ENCODE peak calls at places on chromosomes 7 and 10, in five cellular contexts. One of them, this sample, is unnamed.

GRCh38 chr7:51046482-51046881 is 263.8 kb upstream of the GRB10 start:
- DNase-seq in A549: no peak
- DNase-seq in endothelial cell of umbilical vein: no peak
- DNase-seq in fibroblast of lung: no peak
- DNase-seq in SK-N-SH: no peak
- DNase-seq in this sample: no peak

GRCh38 chr10:122551450-122551849 is 9.1 kb upstream of the DMBT1 start:
- DNase-seq in A549: no peak
- DNase-seq in endothelial cell of umbilical vein: no peak
- DNase-seq in fibroblast of lung: no peak
- DNase-seq in SK-N-SH: no peak
- DNase-seq in this sample: no peak

GRCh38 chr10:101069441-101069840 is 7.7 kb downstream of the KAZALD1 start:
- DNase-seq in A549: no peak
- DNase-seq in endothelial cell of umbilical vein: no peak
- DNase-seq in fibroblast of lung: no peak
- DNase-seq in SK-N-SH: no peak
- DNase-seq in this sample: no peak

GRCh38 chr10:124248646-124249045 is 155.2 kb upstream of the CHST15 start:
- DNase-seq in A549: no peak
- DNase-seq in endothelial cell of umbilical vein: no peak
- DNase-seq in fibroblast of lung: no peak
- DNase-seq in SK-N-SH: no peak
- DNase-seq in this sample: no peak

GRCh38 chr7:101753316-101753715 is 64.1 kb upstream of the CUX1 start:
- DNase-seq in A549: no peak
- DNase-seq in endothelial cell of umbilical vein: no peak
- DNase-seq in fibroblast of lung: no peak
- DNase-seq in SK-N-SH: no peak
- DNase-seq in this sample: no peak

GRCh38 chr7:109641445-109641844 is 1071.8 kb downstream of the DNAJB9 start:
- DNase-seq in A549: peak
- DNase-seq in endothelial cell of umbilical vein: no peak
- DNase-seq in fibroblast of lung: no peak
- DNase-seq in SK-N-SH: no peak
- DNase-seq in this sample: no peak

GRCh38 chr7:130942211-130942964 is 208.4 kb upstream of the KLF14 start:
- DNase-seq in A549: peak
- DNase-seq in endothelial cell of umbilical vein: peak
- DNase-seq in fibroblast of lung: peak
- DNase-seq in SK-N-SH: no peak
- DNase-seq in this sample: no peak

GRCh38 chr10:13792011-13792410 is 205.2 kb downstream of the PRPF18 start:
- DNase-seq in A549: no peak
- DNase-seq in endothelial cell of umbilical vein: no peak
- DNase-seq in fibroblast of lung: no peak
- DNase-seq in SK-N-SH: peak
- DNase-seq in this sample: no peak

GRCh38 chr10:49362596-49363260 is 33.2 kb downstream of the DRGX start:
- DNase-seq in A549: peak
- DNase-seq in endothelial cell of umbilical vein: no peak
- DNase-seq in fibroblast of lung: no peak
- DNase-seq in SK-N-SH: no peak
- DNase-seq in this sample: peak

GRCh38 chr7:1100386-1100785 is 12.5 kb downstream of the GPER1 start:
- DNase-seq in A549: no peak
- DNase-seq in endothelial cell of umbilical vein: peak
- DNase-seq in fibroblast of lung: peak
- DNase-seq in SK-N-SH: no peak
- DNase-seq in this sample: no peak

GRCh38 chr10:98892523-98892922 is 343.1 kb downstream of the HPSE2 start:
- DNase-seq in A549: no peak
- DNase-seq in endothelial cell of umbilical vein: no peak
- DNase-seq in fibroblast of lung: no peak
- DNase-seq in SK-N-SH: no peak
- DNase-seq in this sample: no peak

GRCh38 chr10:95445223-95445836 is 115.8 kb downstream of the SORBS1 start:
- DNase-seq in A549: peak
- DNase-seq in endothelial cell of umbilical vein: peak
- DNase-seq in fibroblast of lung: peak
- DNase-seq in SK-N-SH: no peak
- DNase-seq in this sample: peak

GRCh38 chr10:88693392-88694020 is 12.5 kb upstream of the LIPK start:
- DNase-seq in A549: peak
- DNase-seq in endothelial cell of umbilical vein: peak
- DNase-seq in fibroblast of lung: peak
- DNase-seq in SK-N-SH: no peak
- DNase-seq in this sample: no peak

GRCh38 chr10:99906470-99906869 is 103.3 kb downstream of the DNMBP start:
- DNase-seq in A549: peak
- DNase-seq in endothelial cell of umbilical vein: peak
- DNase-seq in fibroblast of lung: peak
- DNase-seq in SK-N-SH: no peak
- DNase-seq in this sample: peak

GRCh38 chr10:116162851-116163250 is 110.2 kb downstream of the GFRA1 start:
- DNase-seq in A549: no peak
- DNase-seq in endothelial cell of umbilical vein: no peak
- DNase-seq in fibroblast of lung: no peak
- DNase-seq in SK-N-SH: no peak
- DNase-seq in this sample: no peak

GRCh38 chr7:79823246-79823951 is 311.2 kb upstream of the GNAI1 start:
- DNase-seq in A549: no peak
- DNase-seq in endothelial cell of umbilical vein: no peak
- DNase-seq in fibroblast of lung: peak
- DNase-seq in SK-N-SH: no peak
- DNase-seq in this sample: no peak

GRCh38 chr7:111511845-111512244 is 50.4 kb downstream of the IMMP2L start:
- DNase-seq in A549: no peak
- DNase-seq in endothelial cell of umbilical vein: no peak
- DNase-seq in fibroblast of lung: no peak
- DNase-seq in SK-N-SH: no peak
- DNase-seq in this sample: no peak

GRCh38 chr10:102240467-102241036 is 760 bp downstream of the PITX3 start:
- DNase-seq in A549: no peak
- DNase-seq in endothelial cell of umbilical vein: no peak
- DNase-seq in fibroblast of lung: no peak
- DNase-seq in SK-N-SH: peak
- DNase-seq in this sample: no peak

GRCh38 chr7:95246935-95247370 is 77.4 kb downstream of the PON1 start:
- DNase-seq in A549: peak
- DNase-seq in endothelial cell of umbilical vein: peak
- DNase-seq in fibroblast of lung: peak
- DNase-seq in SK-N-SH: peak
- DNase-seq in this sample: peak

GRCh38 chr7:64307254-64308018 is 6.3 kb upstream of the ZNF736 start:
- DNase-seq in A549: no peak
- DNase-seq in endothelial cell of umbilical vein: peak
- DNase-seq in fibroblast of lung: peak
- DNase-seq in SK-N-SH: peak
- DNase-seq in this sample: no peak

GRCh38 chr10:29734640-29734979 is 99.8 kb upstream of the SVIL start:
- DNase-seq in A549: no peak
- DNase-seq in endothelial cell of umbilical vein: peak
- DNase-seq in fibroblast of lung: no peak
- DNase-seq in SK-N-SH: no peak
- DNase-seq in this sample: no peak

GRCh38 chr10:29733323-29733722 is 98.6 kb upstream of the SVIL start:
- DNase-seq in A549: no peak
- DNase-seq in endothelial cell of umbilical vein: no peak
- DNase-seq in fibroblast of lung: no peak
- DNase-seq in SK-N-SH: no peak
- DNase-seq in this sample: no peak

GRCh38 chr10:29735628-29736324 is 101.0 kb upstream of the SVIL start:
- DNase-seq in A549: peak
- DNase-seq in endothelial cell of umbilical vein: peak
- DNase-seq in fibroblast of lung: peak
- DNase-seq in SK-N-SH: peak
- DNase-seq in this sample: peak

GRCh38 chr10:29736325-29737208 is 101.8 kb upstream of the SVIL start:
- DNase-seq in A549: peak
- DNase-seq in endothelial cell of umbilical vein: peak
- DNase-seq in fibroblast of lung: peak
- DNase-seq in SK-N-SH: peak
- DNase-seq in this sample: peak

DNA sequence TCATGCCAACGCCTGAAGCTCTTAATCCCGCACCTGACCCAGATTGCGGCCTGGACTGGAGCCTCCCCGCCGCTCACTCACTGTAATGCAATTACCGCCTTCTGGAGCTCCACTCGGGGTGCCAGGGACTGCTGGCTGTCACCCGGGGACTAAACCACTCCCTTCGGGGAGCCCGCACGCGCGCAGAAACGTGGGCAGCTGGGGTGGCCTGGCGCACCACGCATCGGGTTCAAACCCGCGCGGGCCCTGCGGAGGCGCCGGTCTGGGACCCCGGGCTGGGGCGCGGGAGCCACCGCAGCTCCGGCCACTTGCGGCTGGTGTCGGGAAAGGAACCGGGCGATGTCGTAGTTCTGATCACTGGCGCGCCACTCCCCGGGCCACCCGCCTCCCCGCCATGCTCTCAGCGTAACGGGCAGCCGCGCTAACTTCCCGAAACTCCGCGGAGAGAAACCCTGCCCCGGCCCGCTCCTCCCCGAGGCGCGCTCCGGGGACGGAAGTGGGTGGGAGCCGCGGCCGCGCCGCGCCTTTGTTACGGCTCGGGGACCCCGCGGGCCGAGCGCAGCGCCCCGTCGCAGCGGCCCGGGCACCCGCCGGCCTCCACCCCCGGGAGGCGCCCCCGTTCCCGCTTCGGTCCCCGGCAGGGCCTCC is 100.3 kb upstream of the SVIL start:
- DNase-seq in A549: peak
- DNase-seq in endothelial cell of umbilical vein: peak
- DNase-seq in fibroblast of lung: peak
- DNase-seq in SK-N-SH: peak
- DNase-seq in this sample: peak
- H3K4me3 ChIP-seq in A549: peak
- H3K4me3 ChIP-seq in endothelial cell of umbilical vein: peak
- H3K4me3 ChIP-seq in fibroblast of lung: peak
- H3K4me3 ChIP-seq in SK-N-SH: peak
- H3K4me3 ChIP-seq in this sample: peak

GRCh38 chr7:30851651-30852359 is 59.8 kb upstream of the AQP1 start:
- DNase-seq in A549: no peak
- DNase-seq in endothelial cell of umbilical vein: peak
- DNase-seq in fibroblast of lung: no peak
- DNase-seq in SK-N-SH: no peak
- DNase-seq in this sample: no peak
- H3K4me2 ChIP-seq in A549: no peak
- H3K4me2 ChIP-seq in endothelial cell of umbilical vein: no peak
- H3K4me2 ChIP-seq in fibroblast of lung: peak
- H3K4me2 ChIP-seq in SK-N-SH: no peak
- H3K4me2 ChIP-seq in this sample: peak

GRCh38 chr10:127736222-127736914 is 617 bp upstream of the FOXI2 start:
- DNase-seq in A549: no peak
- DNase-seq in endothelial cell of umbilical vein: no peak
- DNase-seq in fibroblast of lung: no peak
- DNase-seq in SK-N-SH: no peak
- DNase-seq in this sample: no peak
- H3K4me3 ChIP-seq in A549: no peak
- H3K4me3 ChIP-seq in endothelial cell of umbilical vein: no peak
- H3K4me3 ChIP-seq in fibroblast of lung: no peak
- H3K4me3 ChIP-seq in SK-N-SH: no peak
- H3K4me3 ChIP-seq in this sample: no peak

GRCh38 chr7:23539494-23539907 is 7.7 kb upstream of the TRA2A start:
- DNase-seq in A549: no peak
- DNase-seq in endothelial cell of umbilical vein: no peak
- DNase-seq in fibroblast of lung: no peak
- DNase-seq in SK-N-SH: no peak
- DNase-seq in this sample: no peak
- H3K4me2 ChIP-seq in A549: no peak
- H3K4me2 ChIP-seq in endothelial cell of umbilical vein: no peak
- H3K4me2 ChIP-seq in fibroblast of lung: no peak
- H3K4me2 ChIP-seq in SK-N-SH: no peak
- H3K4me2 ChIP-seq in this sample: no peak

GRCh38 chr10:114938818-114939193 is 811 bp downstream of the TRUB1 start:
- DNase-seq in A549: no peak
- DNase-seq in endothelial cell of umbilical vein: no peak
- DNase-seq in fibroblast of lung: no peak
- DNase-seq in SK-N-SH: no peak
- DNase-seq in this sample: no peak

GRCh38 chr10:114943000-114943399 is 5.0 kb downstream of the TRUB1 start:
- DNase-seq in A549: no peak
- DNase-seq in endothelial cell of umbilical vein: no peak
- DNase-seq in fibroblast of lung: no peak
- DNase-seq in SK-N-SH: no peak
- DNase-seq in this sample: no peak

GRCh38 chr10:114937962-114938817 is at the start of gene TRUB1:
- DNase-seq in A549: peak
- DNase-seq in endothelial cell of umbilical vein: peak
- DNase-seq in fibroblast of lung: peak
- DNase-seq in SK-N-SH: peak
- DNase-seq in this sample: peak

GRCh38 chr10:114940735-114941134 is 2.7 kb downstream of the TRUB1 start:
- DNase-seq in A549: no peak
- DNase-seq in endothelial cell of umbilical vein: no peak
- DNase-seq in fibroblast of lung: peak
- DNase-seq in SK-N-SH: no peak
- DNase-seq in this sample: no peak
- H3K4me3 ChIP-seq in A549: no peak
- H3K4me3 ChIP-seq in endothelial cell of umbilical vein: no peak
- H3K4me3 ChIP-seq in fibroblast of lung: no peak
- H3K4me3 ChIP-seq in SK-N-SH: no peak
- H3K4me3 ChIP-seq in this sample: no peak

DNA sequence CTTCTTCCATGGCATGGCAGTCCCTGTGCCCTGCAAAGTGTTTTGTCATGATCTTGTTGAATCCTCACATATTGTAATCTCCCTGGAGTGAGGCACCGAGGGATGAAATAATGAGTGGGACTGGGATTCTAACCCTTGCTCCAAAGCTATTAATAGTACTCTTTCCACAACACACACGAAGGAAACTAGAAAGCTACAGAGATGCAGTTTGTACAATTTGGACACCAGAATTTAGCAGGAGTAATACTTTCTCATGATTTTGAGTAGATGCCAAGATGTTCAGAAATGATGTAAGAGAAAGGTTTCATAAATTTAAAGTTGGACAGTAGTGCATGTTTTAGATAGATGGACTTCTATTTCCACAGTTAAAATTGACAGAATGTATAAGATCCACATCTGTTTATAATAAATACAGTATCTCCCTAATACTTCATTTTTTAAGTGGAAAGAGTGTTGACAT is 46.4 kb downstream of the PRR15 start:
- DNase-seq in A549: no peak
- DNase-seq in endothelial cell of umbilical vein: no peak
- DNase-seq in fibroblast of lung: no peak
- DNase-seq in SK-N-SH: no peak
- DNase-seq in this sample: no peak
- H3K4me2 ChIP-seq in A549: peak
- H3K4me2 ChIP-seq in endothelial cell of umbilical vein: no peak
- H3K4me2 ChIP-seq in fibroblast of lung: no peak
- H3K4me2 ChIP-seq in SK-N-SH: no peak
- H3K4me2 ChIP-seq in this sample: peak

GRCh38 chr7:155570171-155570958 is 24.0 kb upstream of the CNPY1 start:
- DNase-seq in A549: no peak
- DNase-seq in endothelial cell of umbilical vein: no peak
- DNase-seq in fibroblast of lung: no peak
- DNase-seq in SK-N-SH: no peak
- DNase-seq in this sample: no peak
- H3K4me3 ChIP-seq in A549: no peak
- H3K4me3 ChIP-seq in endothelial cell of umbilical vein: no peak
- H3K4me3 ChIP-seq in fibroblast of lung: no peak
- H3K4me3 ChIP-seq in SK-N-SH: no peak
- H3K4me3 ChIP-seq in this sample: no peak

GRCh38 chr10:61763778-61764177 is 101.0 kb downstream of the CABCOCO1 start:
- DNase-seq in A549: no peak
- DNase-seq in endothelial cell of umbilical vein: no peak
- DNase-seq in fibroblast of lung: no peak
- DNase-seq in SK-N-SH: no peak
- DNase-seq in this sample: no peak
- H3K4me2 ChIP-seq in A549: no peak
- H3K4me2 ChIP-seq in endothelial cell of umbilical vein: no peak
- H3K4me2 ChIP-seq in fibroblast of lung: no peak
- H3K4me2 ChIP-seq in SK-N-SH: no peak
- H3K4me2 ChIP-seq in this sample: no peak